ENCODE peak calls at places on chromosome 1, in ten cellular contexts. One of them, this sample, is unnamed.

GRCh38 chr1:118302145-118302544 is 117.1 kb upstream of the SPAG17 start:
- DNase-seq in astrocyte: no peak
- DNase-seq in RWPE1: no peak
- DNase-seq in T-helper 1 cell: no peak
- DNase-seq in left cardiac atrium: no peak
- DNase-seq in putamen: no peak
- DNase-seq in ecto neural progenitor cell: no peak
- DNase-seq in stimulated activated CD4-positive, alpha-beta T cell treated with anti-CD3 and anti-CD28 coated beads, Interleukin-2, amount 100 ng/mL, for 4 hours: no peak
- DNase-seq in WTC11: no peak
- DNase-seq in activated CD4-positive, alpha-beta T cell treated with anti-CD3 and anti-CD28 coated beads for 36 hours: no peak
- DNase-seq in this sample: no peak

GRCh38 chr1:18468570-18468969 is 12.2 kb upstream of the KLHDC7A start:
- DNase-seq in astrocyte: no peak
- DNase-seq in RWPE1: no peak
- DNase-seq in T-helper 1 cell: no peak
- DNase-seq in left cardiac atrium: no peak
- DNase-seq in putamen: no peak
- DNase-seq in ecto neural progenitor cell: no peak
- DNase-seq in stimulated activated CD4-positive, alpha-beta T cell treated with anti-CD3 and anti-CD28 coated beads, Interleukin-2, amount 100 ng/mL, for 4 hours: no peak
- DNase-seq in WTC11: no peak
- DNase-seq in activated CD4-positive, alpha-beta T cell treated with anti-CD3 and anti-CD28 coated beads for 36 hours: no peak
- DNase-seq in this sample: no peak

GRCh38 chr1:195962051-195962450 is 646.2 kb downstream of the KCNT2 start:
- DNase-seq in astrocyte: no peak
- DNase-seq in RWPE1: no peak
- DNase-seq in T-helper 1 cell: no peak
- DNase-seq in left cardiac atrium: no peak
- DNase-seq in putamen: no peak
- DNase-seq in ecto neural progenitor cell: no peak
- DNase-seq in stimulated activated CD4-positive, alpha-beta T cell treated with anti-CD3 and anti-CD28 coated beads, Interleukin-2, amount 100 ng/mL, for 4 hours: no peak
- DNase-seq in WTC11: no peak
- DNase-seq in activated CD4-positive, alpha-beta T cell treated with anti-CD3 and anti-CD28 coated beads for 36 hours: no peak
- DNase-seq in this sample: no peak

GRCh38 chr1:218803351-218803997 is 370.2 kb upstream of the LYPLAL1 start:
- DNase-seq in astrocyte: no peak
- DNase-seq in RWPE1: no peak
- DNase-seq in T-helper 1 cell: no peak
- DNase-seq in left cardiac atrium: no peak
- DNase-seq in putamen: no peak
- DNase-seq in ecto neural progenitor cell: no peak
- DNase-seq in stimulated activated CD4-positive, alpha-beta T cell treated with anti-CD3 and anti-CD28 coated beads, Interleukin-2, amount 100 ng/mL, for 4 hours: no peak
- DNase-seq in WTC11: no peak
- DNase-seq in activated CD4-positive, alpha-beta T cell treated with anti-CD3 and anti-CD28 coated beads for 36 hours: no peak
- DNase-seq in this sample: no peak

GRCh38 chr1:66607458-66607857 is 73.5 kb downstream of the SGIP1 start:
- DNase-seq in astrocyte: no peak
- DNase-seq in RWPE1: no peak
- DNase-seq in T-helper 1 cell: no peak
- DNase-seq in left cardiac atrium: no peak
- DNase-seq in putamen: no peak
- DNase-seq in ecto neural progenitor cell: no peak
- DNase-seq in stimulated activated CD4-positive, alpha-beta T cell treated with anti-CD3 and anti-CD28 coated beads, Interleukin-2, amount 100 ng/mL, for 4 hours: no peak
- DNase-seq in WTC11: peak; percentile 47
- DNase-seq in activated CD4-positive, alpha-beta T cell treated with anti-CD3 and anti-CD28 coated beads for 36 hours: peak; percentile 25
- DNase-seq in this sample: no peak

GRCh38 chr1:183270541-183271141 is 84.6 kb downstream of the LAMC2 start:
- DNase-seq in astrocyte: peak; percentile 90
- DNase-seq in RWPE1: no peak
- DNase-seq in T-helper 1 cell: no peak
- DNase-seq in left cardiac atrium: peak; percentile 56
- DNase-seq in putamen: no peak
- DNase-seq in ecto neural progenitor cell: no peak
- DNase-seq in stimulated activated CD4-positive, alpha-beta T cell treated with anti-CD3 and anti-CD28 coated beads, Interleukin-2, amount 100 ng/mL, for 4 hours: no peak
- DNase-seq in WTC11: no peak
- DNase-seq in activated CD4-positive, alpha-beta T cell treated with anti-CD3 and anti-CD28 coated beads for 36 hours: no peak
- DNase-seq in this sample: no peak

GRCh38 chr1:200708769-200709168 is 29.9 kb upstream of the CAMSAP2 start:
- DNase-seq in astrocyte: peak; percentile 4
- DNase-seq in RWPE1: peak; percentile 61
- DNase-seq in T-helper 1 cell: no peak
- DNase-seq in left cardiac atrium: no peak
- DNase-seq in putamen: no peak
- DNase-seq in ecto neural progenitor cell: no peak
- DNase-seq in stimulated activated CD4-positive, alpha-beta T cell treated with anti-CD3 and anti-CD28 coated beads, Interleukin-2, amount 100 ng/mL, for 4 hours: no peak
- DNase-seq in WTC11: no peak
- DNase-seq in activated CD4-positive, alpha-beta T cell treated with anti-CD3 and anti-CD28 coated beads for 36 hours: no peak
- DNase-seq in this sample: no peak

GRCh38 chr1:36411674-36412648 is 14.3 kb upstream of the LSM10 start:
- DNase-seq in astrocyte: peak; percentile 40
- DNase-seq in RWPE1: no peak
- DNase-seq in T-helper 1 cell: no peak
- DNase-seq in left cardiac atrium: no peak
- DNase-seq in putamen: peak; percentile 40
- DNase-seq in ecto neural progenitor cell: no peak
- DNase-seq in stimulated activated CD4-positive, alpha-beta T cell treated with anti-CD3 and anti-CD28 coated beads, Interleukin-2, amount 100 ng/mL, for 4 hours: peak; percentile 8
- DNase-seq in WTC11: no peak
- DNase-seq in activated CD4-positive, alpha-beta T cell treated with anti-CD3 and anti-CD28 coated beads for 36 hours: peak; percentile 82
- DNase-seq in this sample: no peak

GRCh38 chr1:46532498-46533178 is 18.8 kb downstream of the KNCN start:
- DNase-seq in astrocyte: peak; percentile 45
- DNase-seq in RWPE1: no peak
- DNase-seq in T-helper 1 cell: peak; percentile 48
- DNase-seq in left cardiac atrium: peak; percentile 73
- DNase-seq in putamen: peak; percentile 36
- DNase-seq in ecto neural progenitor cell: peak; percentile 85
- DNase-seq in stimulated activated CD4-positive, alpha-beta T cell treated with anti-CD3 and anti-CD28 coated beads, Interleukin-2, amount 100 ng/mL, for 4 hours: peak; percentile 62
- DNase-seq in WTC11: peak; percentile 81
- DNase-seq in activated CD4-positive, alpha-beta T cell treated with anti-CD3 and anti-CD28 coated beads for 36 hours: peak; percentile 82
- DNase-seq in this sample: peak; percentile 89

GRCh38 chr1:112956503-112957132 is 622 bp upstream of the SLC16A1 start:
- DNase-seq in astrocyte: no peak
- DNase-seq in RWPE1: no peak
- DNase-seq in T-helper 1 cell: peak; percentile 23
- DNase-seq in left cardiac atrium: peak; percentile 44
- DNase-seq in putamen: no peak
- DNase-seq in ecto neural progenitor cell: no peak
- DNase-seq in stimulated activated CD4-positive, alpha-beta T cell treated with anti-CD3 and anti-CD28 coated beads, Interleukin-2, amount 100 ng/mL, for 4 hours: peak; percentile 20
- DNase-seq in WTC11: no peak
- DNase-seq in activated CD4-positive, alpha-beta T cell treated with anti-CD3 and anti-CD28 coated beads for 36 hours: peak; percentile 61
- DNase-seq in this sample: no peak

GRCh38 chr1:47228644-47229030 is 3.4 kb downstream of the TAL1 start:
- DNase-seq in astrocyte: no peak
- DNase-seq in RWPE1: no peak
- DNase-seq in T-helper 1 cell: no peak
- DNase-seq in left cardiac atrium: peak; percentile 64
- DNase-seq in putamen: no peak
- DNase-seq in ecto neural progenitor cell: no peak
- DNase-seq in stimulated activated CD4-positive, alpha-beta T cell treated with anti-CD3 and anti-CD28 coated beads, Interleukin-2, amount 100 ng/mL, for 4 hours: no peak
- DNase-seq in WTC11: no peak
- DNase-seq in activated CD4-positive, alpha-beta T cell treated with anti-CD3 and anti-CD28 coated beads for 36 hours: no peak
- DNase-seq in this sample: no peak

GRCh38 chr1:41582351-41582750 is 97.9 kb upstream of the EDN2 start:
- DNase-seq in astrocyte: no peak
- DNase-seq in RWPE1: no peak
- DNase-seq in T-helper 1 cell: no peak
- DNase-seq in left cardiac atrium: no peak
- DNase-seq in putamen: no peak
- DNase-seq in ecto neural progenitor cell: no peak
- DNase-seq in stimulated activated CD4-positive, alpha-beta T cell treated with anti-CD3 and anti-CD28 coated beads, Interleukin-2, amount 100 ng/mL, for 4 hours: no peak
- DNase-seq in WTC11: no peak
- DNase-seq in activated CD4-positive, alpha-beta T cell treated with anti-CD3 and anti-CD28 coated beads for 36 hours: no peak
- DNase-seq in this sample: no peak

GRCh38 chr1:70436617-70437236 is 25.7 kb downstream of the CTH start:
- DNase-seq in astrocyte: no peak
- DNase-seq in RWPE1: no peak
- DNase-seq in T-helper 1 cell: no peak
- DNase-seq in left cardiac atrium: no peak
- DNase-seq in putamen: no peak
- DNase-seq in ecto neural progenitor cell: no peak
- DNase-seq in stimulated activated CD4-positive, alpha-beta T cell treated with anti-CD3 and anti-CD28 coated beads, Interleukin-2, amount 100 ng/mL, for 4 hours: no peak
- DNase-seq in WTC11: no peak
- DNase-seq in activated CD4-positive, alpha-beta T cell treated with anti-CD3 and anti-CD28 coated beads for 36 hours: no peak
- DNase-seq in this sample: no peak

GRCh38 chr1:46487818-46488218 is 1.8 kb upstream of the DMBX1 start:
- DNase-seq in astrocyte: no peak
- DNase-seq in RWPE1: no peak
- DNase-seq in T-helper 1 cell: no peak
- DNase-seq in left cardiac atrium: no peak
- DNase-seq in putamen: no peak
- DNase-seq in ecto neural progenitor cell: peak; percentile 82
- DNase-seq in stimulated activated CD4-positive, alpha-beta T cell treated with anti-CD3 and anti-CD28 coated beads, Interleukin-2, amount 100 ng/mL, for 4 hours: no peak
- DNase-seq in WTC11: peak; percentile 71
- DNase-seq in activated CD4-positive, alpha-beta T cell treated with anti-CD3 and anti-CD28 coated beads for 36 hours: peak; percentile 58
- DNase-seq in this sample: peak; percentile 41

GRCh38 chr1:116693759-116694482 is 26.4 kb upstream of the IGSF3 start:
- DNase-seq in astrocyte: peak; percentile 62
- DNase-seq in RWPE1: peak; percentile 85
- DNase-seq in T-helper 1 cell: no peak
- DNase-seq in left cardiac atrium: peak; percentile 42
- DNase-seq in putamen: no peak
- DNase-seq in ecto neural progenitor cell: no peak
- DNase-seq in stimulated activated CD4-positive, alpha-beta T cell treated with anti-CD3 and anti-CD28 coated beads, Interleukin-2, amount 100 ng/mL, for 4 hours: no peak
- DNase-seq in WTC11: no peak
- DNase-seq in activated CD4-positive, alpha-beta T cell treated with anti-CD3 and anti-CD28 coated beads for 36 hours: peak; percentile 8
- DNase-seq in this sample: no peak